ENCODE peak calls at places on chromosome 10, in ten cellular contexts. One of them, this sample, is unnamed.

GRCh38 chr10:63866747-63867140 is 345.5 kb downstream of the REEP3 start:
- DNase-seq in suprapubic skin: no peak
- DNase-seq in heart left ventricle: no peak
- DNase-seq in IMR-90: no peak
- DNase-seq in left ventricle myocardium inferior: no peak
- DNase-seq in CD8-positive, alpha-beta T cell: no peak
- DNase-seq in GM12865: no peak
- DNase-seq in psoas muscle: no peak
- DNase-seq in H1: no peak
- DNase-seq in endodermal cell: no peak
- DNase-seq in this sample: no peak

GRCh38 chr10:73117976-73118743 is 7.9 kb downstream of the NUDT13 start:
- DNase-seq in suprapubic skin: no peak
- DNase-seq in heart left ventricle: no peak
- DNase-seq in IMR-90: peak; percentile 67
- DNase-seq in left ventricle myocardium inferior: no peak
- DNase-seq in CD8-positive, alpha-beta T cell: no peak
- DNase-seq in GM12865: peak; percentile 81
- DNase-seq in psoas muscle: no peak
- DNase-seq in H1: no peak
- DNase-seq in endodermal cell: no peak
- DNase-seq in this sample: peak; percentile 58

GRCh38 chr10:96743988-96744585 is 23.8 kb upstream of the PIK3AP1 start:
- DNase-seq in suprapubic skin: peak; percentile 7
- DNase-seq in heart left ventricle: no peak
- DNase-seq in IMR-90: peak; percentile 29
- DNase-seq in left ventricle myocardium inferior: no peak
- DNase-seq in CD8-positive, alpha-beta T cell: no peak
- DNase-seq in GM12865: peak; percentile 63
- DNase-seq in psoas muscle: no peak
- DNase-seq in H1: no peak
- DNase-seq in endodermal cell: peak; percentile 71
- DNase-seq in this sample: no peak

GRCh38 chr10:3099291-3100092 is 32.1 kb downstream of the PFKP start:
- DNase-seq in suprapubic skin: no peak
- DNase-seq in heart left ventricle: no peak
- DNase-seq in IMR-90: peak; percentile 85
- DNase-seq in left ventricle myocardium inferior: no peak
- DNase-seq in CD8-positive, alpha-beta T cell: no peak
- DNase-seq in GM12865: no peak
- DNase-seq in psoas muscle: no peak
- DNase-seq in H1: no peak
- DNase-seq in endodermal cell: no peak
- DNase-seq in this sample: no peak

GRCh38 chr10:51083280-51083986 is 9.1 kb downstream of the PRKG1 start:
- DNase-seq in suprapubic skin: no peak
- DNase-seq in heart left ventricle: no peak
- DNase-seq in IMR-90: peak; percentile 52
- DNase-seq in left ventricle myocardium inferior: no peak
- DNase-seq in CD8-positive, alpha-beta T cell: no peak
- DNase-seq in GM12865: no peak
- DNase-seq in psoas muscle: no peak
- DNase-seq in H1: no peak
- DNase-seq in endodermal cell: peak; percentile 81
- DNase-seq in this sample: no peak

GRCh38 chr10:57624066-57624465 is 643.6 kb downstream of the IPMK start:
- DNase-seq in suprapubic skin: no peak
- DNase-seq in heart left ventricle: no peak
- DNase-seq in IMR-90: no peak
- DNase-seq in left ventricle myocardium inferior: no peak
- DNase-seq in CD8-positive, alpha-beta T cell: no peak
- DNase-seq in GM12865: no peak
- DNase-seq in psoas muscle: no peak
- DNase-seq in H1: no peak
- DNase-seq in endodermal cell: no peak
- DNase-seq in this sample: no peak

GRCh38 chr10:31188792-31189406 is 130.1 kb upstream of the ZEB1 start:
- DNase-seq in suprapubic skin: no peak
- DNase-seq in heart left ventricle: no peak
- DNase-seq in IMR-90: peak; percentile 76
- DNase-seq in left ventricle myocardium inferior: no peak
- DNase-seq in CD8-positive, alpha-beta T cell: no peak
- DNase-seq in GM12865: no peak
- DNase-seq in psoas muscle: no peak
- DNase-seq in H1: no peak
- DNase-seq in endodermal cell: no peak
- DNase-seq in this sample: no peak

GRCh38 chr10:92689663-92690210 is at the start of gene HHEX:
- DNase-seq in suprapubic skin: no peak
- DNase-seq in heart left ventricle: peak; percentile 86
- DNase-seq in IMR-90: peak; percentile 76
- DNase-seq in left ventricle myocardium inferior: peak; percentile 61
- DNase-seq in CD8-positive, alpha-beta T cell: peak; percentile 29
- DNase-seq in GM12865: peak; percentile 74
- DNase-seq in psoas muscle: peak; percentile 59
- DNase-seq in H1: no peak
- DNase-seq in endodermal cell: peak; percentile 81
- DNase-seq in this sample: no peak

GRCh38 chr10:78341953-78342614 is 308.4 kb downstream of the RPS24 start:
- DNase-seq in suprapubic skin: peak; percentile 64
- DNase-seq in heart left ventricle: no peak
- DNase-seq in IMR-90: no peak
- DNase-seq in left ventricle myocardium inferior: no peak
- DNase-seq in CD8-positive, alpha-beta T cell: no peak
- DNase-seq in GM12865: no peak
- DNase-seq in psoas muscle: no peak
- DNase-seq in H1: no peak
- DNase-seq in endodermal cell: peak; percentile 24
- DNase-seq in this sample: no peak

GRCh38 chr10:3727268-3727667 is 57.7 kb downstream of the KLF6 start:
- DNase-seq in suprapubic skin: no peak
- DNase-seq in heart left ventricle: no peak
- DNase-seq in IMR-90: no peak
- DNase-seq in left ventricle myocardium inferior: no peak
- DNase-seq in CD8-positive, alpha-beta T cell: no peak
- DNase-seq in GM12865: no peak
- DNase-seq in psoas muscle: no peak
- DNase-seq in H1: no peak
- DNase-seq in endodermal cell: no peak
- DNase-seq in this sample: no peak

GRCh38 chr10:34727595-34728033 is 87.5 kb downstream of the PARD3 start:
- DNase-seq in suprapubic skin: no peak
- DNase-seq in heart left ventricle: no peak
- DNase-seq in IMR-90: no peak
- DNase-seq in left ventricle myocardium inferior: no peak
- DNase-seq in CD8-positive, alpha-beta T cell: no peak
- DNase-seq in GM12865: no peak
- DNase-seq in psoas muscle: no peak
- DNase-seq in H1: no peak
- DNase-seq in endodermal cell: no peak
- DNase-seq in this sample: no peak

GRCh38 chr10:3126741-3127342 is 45.7 kb downstream of the PITRM1 start:
- DNase-seq in suprapubic skin: no peak
- DNase-seq in heart left ventricle: peak; percentile 74
- DNase-seq in IMR-90: no peak
- DNase-seq in left ventricle myocardium inferior: peak; percentile 56
- DNase-seq in CD8-positive, alpha-beta T cell: no peak
- DNase-seq in GM12865: no peak
- DNase-seq in psoas muscle: peak; percentile 69
- DNase-seq in H1: no peak
- DNase-seq in endodermal cell: no peak
- DNase-seq in this sample: no peak

GRCh38 chr10:127196227-127196954 is at the start of gene INSYN2A:
- DNase-seq in suprapubic skin: no peak
- DNase-seq in heart left ventricle: no peak
- DNase-seq in IMR-90: peak; percentile 44
- DNase-seq in left ventricle myocardium inferior: peak; percentile 32
- DNase-seq in CD8-positive, alpha-beta T cell: no peak
- DNase-seq in GM12865: no peak
- DNase-seq in psoas muscle: peak; percentile 58
- DNase-seq in H1: no peak
- DNase-seq in endodermal cell: peak; percentile 90
- DNase-seq in this sample: no peak
- H3K4me3 ChIP-seq in suprapubic skin: peak within 1 kb of the TSS; percentile 61
- H3K4me3 ChIP-seq in heart left ventricle: peak within 1 kb of the TSS; percentile 56
- H3K4me3 ChIP-seq in IMR-90: peak within 1 kb of the TSS; percentile 44
- H3K4me3 ChIP-seq in left ventricle myocardium inferior: peak within 1 kb of the TSS; percentile 67
- H3K4me3 ChIP-seq in CD8-positive, alpha-beta T cell: no peak within 1 kb of the TSS
- H3K4me3 ChIP-seq in GM12865: no peak within 1 kb of the TSS
- H3K4me3 ChIP-seq in psoas muscle: peak within 1 kb of the TSS; percentile 47
- H3K4me3 ChIP-seq in H1: peak within 1 kb of the TSS; percentile 49
- H3K4me3 ChIP-seq in endodermal cell: peak within 1 kb of the TSS; percentile 68
- H3K4me3 ChIP-seq in this sample: no peak within 1 kb of the TSS

DNA sequence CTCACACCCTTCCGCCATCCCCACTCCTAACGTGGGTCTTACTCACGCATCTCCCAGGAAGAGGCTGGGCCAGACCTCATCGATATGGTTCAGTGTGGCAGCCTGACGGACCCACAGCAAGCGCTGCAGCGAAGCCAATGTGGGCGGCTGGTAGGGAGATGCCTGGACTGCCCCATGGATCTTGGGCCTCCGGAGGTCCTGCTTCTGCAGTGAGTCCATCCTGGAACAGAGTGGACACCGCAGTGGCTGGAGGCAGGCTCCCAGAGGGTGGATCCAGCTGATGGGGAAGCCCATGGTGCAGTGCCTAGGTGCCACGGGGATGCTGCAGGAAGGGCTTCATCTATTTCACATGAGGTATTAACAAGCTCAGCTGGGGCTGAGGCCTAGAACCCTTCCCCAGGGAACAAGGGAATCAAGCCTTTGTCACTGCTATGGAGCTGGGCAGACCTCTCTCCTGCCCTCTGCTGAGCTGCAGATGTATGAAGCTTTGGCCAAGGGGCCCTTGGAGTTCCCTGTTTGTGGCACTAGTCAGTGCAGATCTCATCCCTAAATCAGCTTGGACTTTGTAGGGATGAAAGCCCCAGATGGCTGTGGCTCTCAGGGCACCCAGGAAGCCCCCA is 13.7 kb upstream of the SAMD8 start:
- DNase-seq in suprapubic skin: no peak
- DNase-seq in heart left ventricle: no peak
- DNase-seq in IMR-90: peak; percentile 26
- DNase-seq in left ventricle myocardium inferior: no peak
- DNase-seq in CD8-positive, alpha-beta T cell: no peak
- DNase-seq in GM12865: no peak
- DNase-seq in psoas muscle: no peak
- DNase-seq in H1: no peak
- DNase-seq in endodermal cell: peak; percentile 80
- DNase-seq in this sample: no peak
- TF ChIP-seq CTCF in suprapubic skin: no peak
- TF ChIP-seq CTCF in heart left ventricle: no peak
- TF ChIP-seq CTCF in IMR-90: peak; percentile 39
- TF ChIP-seq CTCF in left ventricle myocardium inferior: peak; percentile 38
- TF ChIP-seq CTCF in CD8-positive, alpha-beta T cell: no peak
- TF ChIP-seq CTCF in GM12865: peak; percentile 27
- TF ChIP-seq CTCF in psoas muscle: no peak
- TF ChIP-seq CTCF in H1: peak; percentile 55
- TF ChIP-seq CTCF in endodermal cell: peak; percentile 81
- TF ChIP-seq CTCF in this sample: peak; percentile 28

GRCh38 chr10:47406548-47406869 is 22.4 kb upstream of the ZNF488 start:
- DNase-seq in suprapubic skin: no peak
- DNase-seq in heart left ventricle: no peak
- DNase-seq in IMR-90: no peak
- DNase-seq in left ventricle myocardium inferior: no peak
- DNase-seq in CD8-positive, alpha-beta T cell: no peak
- DNase-seq in GM12865: no peak
- DNase-seq in psoas muscle: no peak
- DNase-seq in H1: no peak
- DNase-seq in endodermal cell: no peak
- DNase-seq in this sample: no peak

GRCh38 chr10:47404937-47405336 is 20.8 kb upstream of the ZNF488 start:
- DNase-seq in suprapubic skin: no peak
- DNase-seq in heart left ventricle: no peak
- DNase-seq in IMR-90: no peak
- DNase-seq in left ventricle myocardium inferior: no peak
- DNase-seq in CD8-positive, alpha-beta T cell: no peak
- DNase-seq in GM12865: no peak
- DNase-seq in psoas muscle: no peak
- DNase-seq in H1: no peak
- DNase-seq in endodermal cell: no peak
- DNase-seq in this sample: no peak

GRCh38 chr10:47408606-47409005 is 24.5 kb upstream of the ZNF488 start:
- DNase-seq in suprapubic skin: no peak
- DNase-seq in heart left ventricle: no peak
- DNase-seq in IMR-90: no peak
- DNase-seq in left ventricle myocardium inferior: no peak
- DNase-seq in CD8-positive, alpha-beta T cell: no peak
- DNase-seq in GM12865: no peak
- DNase-seq in psoas muscle: no peak
- DNase-seq in H1: no peak
- DNase-seq in endodermal cell: no peak
- DNase-seq in this sample: no peak

GRCh38 chr10:47405829-47406547 is 21.9 kb upstream of the ZNF488 start:
- DNase-seq in suprapubic skin: no peak
- DNase-seq in heart left ventricle: no peak
- DNase-seq in IMR-90: no peak
- DNase-seq in left ventricle myocardium inferior: no peak
- DNase-seq in CD8-positive, alpha-beta T cell: no peak
- DNase-seq in GM12865: no peak
- DNase-seq in psoas muscle: no peak
- DNase-seq in H1: no peak
- DNase-seq in endodermal cell: no peak
- DNase-seq in this sample: no peak

GRCh38 chr10:47406870-47407648 is 23.0 kb upstream of the ZNF488 start:
- DNase-seq in suprapubic skin: no peak
- DNase-seq in heart left ventricle: no peak
- DNase-seq in IMR-90: peak; percentile 73
- DNase-seq in left ventricle myocardium inferior: no peak
- DNase-seq in CD8-positive, alpha-beta T cell: no peak
- DNase-seq in GM12865: no peak
- DNase-seq in psoas muscle: no peak
- DNase-seq in H1: peak; percentile 33
- DNase-seq in endodermal cell: peak; percentile 77
- DNase-seq in this sample: no peak
- H3K4me3 ChIP-seq in suprapubic skin: no peak overlapping the region
- H3K4me3 ChIP-seq in heart left ventricle: no peak overlapping the region
- H3K4me3 ChIP-seq in IMR-90: no peak overlapping the region
- H3K4me3 ChIP-seq in left ventricle myocardium inferior: no peak overlapping the region
- H3K4me3 ChIP-seq in CD8-positive, alpha-beta T cell: no peak overlapping the region
- H3K4me3 ChIP-seq in GM12865: no peak overlapping the region
- H3K4me3 ChIP-seq in psoas muscle: no peak overlapping the region
- H3K4me3 ChIP-seq in H1: no peak overlapping the region
- H3K4me3 ChIP-seq in endodermal cell: no peak overlapping the region
- H3K4me3 ChIP-seq in this sample: no peak overlapping the region

DNA sequence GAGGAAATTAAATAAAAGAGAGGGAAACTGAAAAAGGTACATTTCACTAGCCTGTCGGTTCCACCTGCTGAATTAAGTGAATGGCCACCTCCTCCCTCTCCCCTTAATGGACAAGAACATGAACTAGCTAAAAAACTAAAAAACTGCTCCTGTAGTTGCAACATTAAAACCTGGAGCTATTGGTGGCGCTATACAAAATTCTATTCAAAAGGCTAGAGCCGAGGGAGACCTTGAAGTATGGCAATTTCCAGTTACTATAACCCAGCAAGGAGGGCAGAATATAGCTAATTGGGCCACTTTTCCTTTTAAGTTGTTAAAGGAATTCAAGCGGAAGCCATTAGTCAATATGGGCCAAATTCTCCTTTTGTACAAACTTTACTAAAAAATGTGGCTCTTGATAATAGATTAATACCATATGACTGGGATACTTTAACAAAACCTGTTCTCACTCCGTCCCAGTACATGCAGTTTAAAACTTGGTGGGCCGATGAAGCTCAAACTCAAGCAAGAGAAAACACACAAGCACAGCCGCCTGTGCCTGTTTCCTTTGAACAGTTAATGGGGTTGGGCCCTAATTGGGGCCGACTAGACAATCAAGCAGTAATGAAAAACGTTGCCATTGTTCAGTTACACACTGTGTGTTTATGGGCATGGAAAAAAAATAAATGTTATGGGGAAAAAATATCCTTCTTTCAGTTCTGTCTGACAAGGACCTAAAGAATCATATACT is 6.5 kb upstream of the CHST3 start:
- DNase-seq in suprapubic skin: no peak
- DNase-seq in heart left ventricle: no peak
- DNase-seq in IMR-90: no peak
- DNase-seq in left ventricle myocardium inferior: no peak
- DNase-seq in CD8-positive, alpha-beta T cell: no peak
- DNase-seq in GM12865: no peak
- DNase-seq in psoas muscle: no peak
- DNase-seq in H1: no peak
- DNase-seq in endodermal cell: no peak
- DNase-seq in this sample: no peak
- TF ChIP-seq CTCF in suprapubic skin: no peak
- TF ChIP-seq CTCF in heart left ventricle: no peak
- TF ChIP-seq CTCF in IMR-90: peak; percentile 28
- TF ChIP-seq CTCF in left ventricle myocardium inferior: no peak
- TF ChIP-seq CTCF in CD8-positive, alpha-beta T cell: no peak
- TF ChIP-seq CTCF in GM12865: peak; percentile 17
- TF ChIP-seq CTCF in psoas muscle: no peak
- TF ChIP-seq CTCF in H1: peak; percentile 40
- TF ChIP-seq CTCF in endodermal cell: peak; percentile 45
- TF ChIP-seq CTCF in this sample: no peak

This sample was measured in GM12864.